ENCODE peak calls at places on chromosomes 4 and X, in six cellular contexts. O is astrocyte of the spinal cord, F is GM12865, Q is upper lobe of left lung, M is GM20000, W is neural crest cell. K is an unnamed sample.

GRCh38 chr4:119105605-119106004 is 30.0 kb upstream of the MYOZ2 start:
- DNase-seq in Q (no peak), F (no peak), O (no peak), W (no peak), M (no peak), K (no peak)

GRCh38 chr4:87041142-87041541 is 106.3 kb downstream of the AFF1 start:
- DNase-seq in Q (no peak), M (no peak), W (no peak), F (no peak), O (no peak), K (no peak)

GRCh38 chrX:23382572-23382971 is 47.9 kb downstream of the PTCHD1 start:
- DNase-seq in F (no peak), Q (no peak), W (no peak), M (no peak), O (no peak), K (no peak)

GRCh38 chr4:166386491-166387367 is 513.7 kb downstream of the TLL1 start:
- DNase-seq in F (peak), M (no peak), Q (no peak), W (no peak), O (no peak), K (no peak)

GRCh38 chr4:12270546-12270945 is 841.9 kb upstream of the HS3ST1 start:
- DNase-seq in F (no peak), W (no peak), Q (no peak), O (no peak), M (no peak), K (no peak)

GRCh38 chrX:71378752-71379151 is 12.6 kb downstream of the TAF1 start:
- DNase-seq in F (no peak), W (no peak), Q (no peak), M (no peak), O (no peak), K (no peak)

GRCh38 chr4:147735413-147736301 is 3.8 kb downstream of the ARHGAP10 start:
- DNase-seq in W (no peak), O (no peak), M (peak), F (peak), Q (no peak), K (no peak)

GRCh38 chrX:24479924-24480722 is 15.0 kb downstream of the PDK3 start:
- DNase-seq in F (peak), M (peak), O (no peak), Q (no peak), W (no peak), K (peak)

GRCh38 chr4:158821228-158822009 is 52.6 kb downstream of the FNIP2 start:
- DNase-seq in W (no peak), Q (no peak), O (peak), F (peak), M (no peak), K (peak)

GRCh38 chr4:12636191-12636590 is 847.9 kb downstream of the RAB28 start:
- DNase-seq in O (no peak), F (no peak), Q (no peak), W (no peak), M (no peak), K (no peak)

GRCh38 chr4:5446595-5446994 is 261.8 kb downstream of the EVC2 start:
- DNase-seq in O (no peak), Q (peak), F (no peak), W (no peak), M (no peak), K (no peak)

GRCh38 chr4:97639961-97640360 is 503.3 kb downstream of the STPG2 start:
- DNase-seq in W (no peak), O (no peak), M (no peak), F (no peak), Q (no peak), K (no peak)

GRCh38 chrX:149570668-149571067 is 16.6 kb downstream of the MAGEA9B start:
- DNase-seq in W (no peak), O (peak), M (no peak), Q (no peak), F (no peak), K (no peak)

GRCh38 chr4:148054275-148054674 is 322.4 kb downstream of the ARHGAP10 start:
- DNase-seq in W (no peak), M (no peak), Q (no peak), F (peak), O (peak), K (peak)

GRCh38 chrX:77528034-77528433 is 80.8 kb downstream of the FGF16 start:
- DNase-seq in Q (no peak), F (no peak), O (no peak), M (no peak), W (no peak), K (no peak)

GRCh38 chr4:46765465-46765864 is 143.6 kb downstream of the COX7B2 start:
- DNase-seq in F (no peak), M (no peak), Q (no peak), O (no peak), W (no peak), K (no peak)

GRCh38 chr4:122662701-122663100 is 41.8 kb upstream of the IL21 start:
- DNase-seq in O (no peak), W (no peak), Q (no peak), M (no peak), F (no peak), K (no peak)

GRCh38 chrX:155235891-155236290 is 19.6 kb downstream of the VBP1 start:
- DNase-seq in M (no peak), Q (no peak), O (peak), W (no peak), F (no peak), K (no peak)

GRCh38 chrX:100819534-100819836 is 706 bp upstream of the CSTF2 start:
- DNase-seq in Q (no peak), F (no peak), O (no peak), M (no peak), W (no peak), K (no peak)

GRCh38 chrX:100817340-100817739 is 2.9 kb upstream of the CSTF2 start:
- DNase-seq in W (no peak), Q (no peak), F (no peak), O (no peak), M (no peak), K (no peak)

GRCh38 chrX:100819837-100820666 is at the start of gene CSTF2:
- DNase-seq in M (peak), O (peak), W (peak), Q (peak), F (peak), K (peak)
- TF ChIP-seq CTCF in M (no peak), O (no peak), W (peak), Q (peak), F (no peak), K (no peak)

GRCh38 chrX:133928365-133928764 is 57.0 kb downstream of the GPC3 start:
- DNase-seq in O (no peak), W (no peak), Q (no peak), F (no peak), M (no peak), K (no peak)

GRCh38 chrX:133929836-133930464 is 55.4 kb downstream of the GPC3 start:
- DNase-seq in F (no peak), M (no peak), O (no peak), W (no peak), Q (no peak), K (no peak)

GRCh38 chrX:133924548-133924947 is 60.8 kb downstream of the GPC3 start:
- DNase-seq in O (no peak), F (no peak), Q (no peak), M (no peak), W (no peak), K (no peak)

GRCh38 chrX:133926099-133926498 is 59.3 kb downstream of the GPC3 start:
- DNase-seq in W (no peak), F (no peak), M (no peak), O (no peak), Q (no peak), K (no peak)

DNA sequence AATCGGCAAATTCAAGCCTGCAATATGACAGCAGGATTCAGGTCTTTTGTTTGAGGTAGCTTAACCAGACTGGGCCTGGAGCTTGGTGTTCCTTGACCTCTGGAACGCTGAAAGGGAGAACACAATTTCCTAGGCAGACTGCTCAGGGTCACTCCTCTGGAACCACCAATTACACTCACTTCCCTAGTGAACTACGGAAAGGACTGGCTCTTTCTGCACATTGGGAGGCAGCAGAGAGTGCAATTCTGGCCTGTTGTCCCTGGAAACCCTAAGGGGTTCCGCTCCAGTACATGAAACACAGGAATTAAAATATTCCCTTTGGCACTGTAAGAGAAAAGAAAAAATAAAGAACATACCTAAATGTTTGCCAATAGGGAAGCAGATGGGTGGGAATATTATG is 58.6 kb downstream of the GPC3 start:
- DNase-seq in M (no peak), Q (no peak), O (no peak), W (no peak), F (no peak), K (no peak)
- TF ChIP-seq CTCF in M (no peak), Q (no peak), O (no peak), W (no peak), F (no peak), K (no peak)

GRCh38 chr4:3316146-3316545 is 23.3 kb downstream of the RGS12 start:
- DNase-seq in Q (peak), W (no peak), O (no peak), M (no peak), F (no peak), K (no peak)

GRCh38 chr4:3317656-3318211 is 24.9 kb downstream of the RGS12 start:
- DNase-seq in W (no peak), F (no peak), Q (peak), O (no peak), M (no peak), K (no peak)

GRCh38 chr4:3320361-3321023 is 27.7 kb downstream of the RGS12 start:
- DNase-seq in M (no peak), O (no peak), Q (peak), W (no peak), F (no peak), K (no peak)

GRCh38 chr4:3317011-3317655 is 24.3 kb downstream of the RGS12 start:
- DNase-seq in W (no peak), F (no peak), Q (peak), O (no peak), M (no peak), K (no peak)

GRCh38 chr4:3318561-3319021 is 25.8 kb downstream of the RGS12 start:
- DNase-seq in W (no peak), O (no peak), Q (peak), M (no peak), F (no peak), K (no peak)
- TF ChIP-seq CTCF in W (peak), O (peak), Q (no peak), M (no peak), F (no peak), K (no peak)

GRCh38 chr4:13833171-13833804 is 205.8 kb upstream of the BOD1L1 start:
- DNase-seq in Q (no peak), W (no peak), M (no peak), F (no peak), O (no peak), K (no peak)

GRCh38 chr4:13840573-13841185 is 213.2 kb upstream of the BOD1L1 start:
- DNase-seq in W (no peak), O (no peak), M (no peak), Q (no peak), F (no peak), K (no peak)

DNA sequence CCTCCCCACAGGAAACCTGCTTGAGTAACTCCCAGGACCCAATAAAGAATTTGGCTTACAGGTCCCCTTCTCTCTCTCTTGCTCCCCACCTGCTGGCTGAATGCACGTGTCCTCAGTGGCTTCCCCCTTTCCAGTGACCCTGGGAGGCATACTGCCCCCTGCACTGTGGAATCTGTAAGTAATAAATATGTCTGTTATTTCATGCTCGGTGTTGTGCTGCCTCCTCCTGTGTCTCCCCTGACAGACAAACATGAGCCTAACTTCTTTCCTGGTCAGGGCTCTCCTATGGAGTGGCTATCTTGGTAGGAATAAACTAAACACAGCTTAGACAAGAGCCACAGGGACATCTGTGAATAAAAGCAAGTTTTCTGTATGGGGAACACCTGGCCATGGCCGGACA is 209.7 kb upstream of the BOD1L1 start:
- DNase-seq in O (no peak), Q (no peak), M (no peak), F (no peak), W (no peak), K (no peak)
- TF ChIP-seq CTCF in O (no peak), Q (no peak), M (no peak), F (no peak), W (no peak), K (no peak)

DNA sequence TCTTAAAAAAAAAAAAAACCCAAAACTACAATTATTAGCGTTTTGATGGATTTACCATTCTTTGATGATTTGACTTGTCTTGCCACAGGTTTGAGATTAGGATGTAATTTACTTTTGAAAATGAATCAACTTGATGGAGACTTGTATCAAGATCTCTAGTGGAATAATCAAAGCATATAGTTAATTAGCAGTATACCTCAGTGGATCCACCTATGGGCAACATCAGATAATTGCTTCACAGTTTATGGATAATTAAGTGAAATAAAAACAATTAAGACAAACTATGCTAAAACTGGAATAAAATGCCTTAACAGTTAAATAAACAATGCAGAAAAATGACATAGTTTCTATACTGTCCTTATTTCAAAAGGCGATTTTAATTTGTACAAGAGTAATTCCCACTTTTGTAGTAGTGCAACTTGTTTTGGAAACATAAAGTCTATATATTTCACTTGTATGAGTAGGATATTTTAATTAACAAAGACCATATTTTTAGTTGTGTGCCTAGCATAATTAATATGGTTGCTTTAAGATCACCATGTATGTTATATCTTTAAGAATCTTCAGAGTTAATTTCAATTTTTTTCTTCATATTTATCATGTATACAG is 4.2 kb downstream of the CPEB2 start:
- DNase-seq in W (no peak), M (peak), O (peak), F (peak), Q (no peak), K (no peak)
- TF ChIP-seq CTCF in W (peak), M (no peak), O (peak), F (peak), Q (peak), K (peak)

GRCh38 chr4:153649572-153649991 is 34.5 kb upstream of the TLR2 start:
- DNase-seq in F (peak), O (peak), M (no peak), W (no peak), Q (no peak), K (peak)
- TF ChIP-seq CTCF in F (peak), O (peak), M (no peak), W (peak), Q (no peak), K (peak)

GRCh38 chr4:33725861-33726260 is 2518.5 kb downstream of the ARAP2 start:
- DNase-seq in Q (no peak), O (no peak), F (no peak), M (no peak), W (no peak), K (no peak)

GRCh38 chr4:33724685-33725084 is 2519.6 kb downstream of the ARAP2 start:
- DNase-seq in F (no peak), Q (no peak), O (no peak), W (no peak), M (no peak), K (no peak)

GRCh38 chr4:33722254-33722653 is 2522.1 kb downstream of the ARAP2 start:
- DNase-seq in F (no peak), M (no peak), Q (no peak), O (peak), W (no peak), K (no peak)

DNA sequence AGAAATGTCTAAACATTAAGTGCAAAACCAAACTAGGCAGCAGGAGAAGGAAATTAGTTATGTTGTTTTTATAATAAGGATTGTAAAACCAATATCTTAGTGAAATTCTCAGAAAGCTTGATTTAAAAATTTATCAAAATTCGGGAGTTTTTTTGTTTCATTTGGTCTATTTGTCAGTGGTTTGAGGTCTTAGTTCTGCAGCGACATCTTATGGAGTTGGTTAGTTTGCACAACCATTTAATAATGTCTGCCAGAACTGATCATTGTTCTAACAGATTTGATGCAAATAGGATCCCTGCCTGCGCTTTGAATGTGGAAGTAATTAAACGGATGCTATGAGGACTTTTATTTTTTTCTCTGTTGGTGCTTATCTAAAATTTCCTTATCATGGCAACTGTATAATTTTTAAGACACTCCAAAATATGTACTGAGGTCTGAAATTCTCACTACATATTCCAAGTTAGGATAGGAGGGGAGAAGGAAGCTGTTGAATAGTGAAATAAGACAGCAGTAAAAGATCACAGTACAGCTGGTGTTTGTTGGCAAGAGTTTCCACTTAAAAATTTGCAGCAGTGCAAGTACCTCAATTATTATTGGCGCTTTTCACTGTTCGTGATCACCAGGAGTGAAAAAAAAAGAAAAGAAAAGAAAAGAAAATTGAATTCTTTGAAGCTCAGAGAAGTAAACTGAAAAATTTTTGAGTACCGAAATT is 2521.4 kb downstream of the ARAP2 start:
- DNase-seq in F (no peak), M (no peak), O (no peak), Q (no peak), W (no peak), K (no peak)
- TF ChIP-seq CTCF in F (no peak), M (no peak), O (no peak), Q (no peak), W (no peak), K (no peak)

GRCh38 chrX:46485897-46486296 is 59.3 kb downstream of the ZNF674 start:
- DNase-seq in M (no peak), F (no peak), Q (no peak), W (no peak), O (no peak), K (no peak)
- TF ChIP-seq CTCF in M (no peak), F (no peak), Q (no peak), W (no peak), O (no peak), K (no peak)

DNA sequence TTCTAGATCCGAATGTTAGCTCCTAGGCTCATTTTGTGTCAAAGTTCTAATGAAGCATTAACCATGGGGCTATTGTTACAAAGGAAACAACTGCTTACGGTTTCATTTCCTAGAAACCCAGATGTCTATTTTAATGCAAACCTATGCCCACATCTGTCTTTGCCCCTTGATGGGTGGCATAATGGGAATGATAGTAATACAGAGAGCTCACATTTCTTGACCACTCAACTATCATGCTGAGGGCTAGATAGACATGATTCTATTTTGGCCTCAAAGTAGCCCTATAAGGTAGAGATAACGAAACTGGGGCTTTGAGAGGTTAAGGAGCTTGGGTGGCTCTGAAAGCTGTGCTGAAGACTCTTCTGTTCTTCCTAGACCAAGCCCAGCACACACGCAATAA is 1.9 kb downstream of the TLR7 start:
- DNase-seq in F (peak), M (no peak), W (no peak), O (no peak), Q (no peak), K (no peak)
- TF ChIP-seq CTCF in F (no peak), M (no peak), W (no peak), O (no peak), Q (no peak), K (no peak)

K was measured in activated CD8-positive, alpha-beta T cell treated with anti-CD3 and anti-CD28 coated beads for 36 hours.